ENCODE peak calls at places on chromosomes 11 and 22, in seven cellular contexts. T is kidney epithelial cell; V is CD4-positive, alpha-beta memory T cell; R is PC-3; F is AG09309; O is dorsolateral prefrontal cortex; P is GM23248. X is an unnamed sample.

GRCh38 chr11:118694771-118695170 is 15.3 kb upstream of the TREH start:
- DNase-seq in V (no peak), F (no peak), P (no peak), T (no peak), R (no peak), O (no peak), X (no peak)

GRCh38 chr11:20015101-20015500 is 145.2 kb downstream of the DBX1 start:
- DNase-seq in O (no peak), R (no peak), F (no peak), T (no peak), P (no peak), V (no peak), X (no peak)

GRCh38 chr11:66324626-66325025 is 7.8 kb upstream of the CD248 start:
- DNase-seq in P (peak), V (no peak), F (no peak), R (no peak), T (no peak), O (no peak), X (no peak)

GRCh38 chr22:49674479-49674830 is 153.2 kb downstream of the BRD1 start:
- DNase-seq in V (no peak), O (no peak), F (no peak), R (no peak), P (no peak), T (no peak), X (no peak)

GRCh38 chr11:107780775-107781174 is 68.9 kb upstream of the SLN start:
- DNase-seq in O (no peak), P (no peak), R (peak), F (no peak), V (no peak), T (no peak), X (no peak)

GRCh38 chr11:111697910-111698309 is 68.3 kb downstream of the PPP2R1B start:
- DNase-seq in F (no peak), V (no peak), P (no peak), O (no peak), R (no peak), T (no peak), X (no peak)

GRCh38 chr11:61797263-61797944 is 4.7 kb downstream of the FEN1 start:
- DNase-seq in T (peak), V (peak), F (peak), O (peak), R (peak), P (peak), X (no peak)

GRCh38 chr11:64750361-64751054 is 6.6 kb upstream of the RASGRP2 start:
- DNase-seq in P (no peak), O (no peak), V (peak), R (no peak), F (no peak), T (no peak), X (no peak)

GRCh38 chr22:37303821-37304274 is 21.5 kb downstream of the CYTH4 start:
- DNase-seq in O (peak), P (peak), T (peak), R (peak), V (no peak), F (peak), X (no peak)

GRCh38 chr11:40732107-40732506 is 727.3 kb downstream of the LRRC4C start:
- DNase-seq in T (no peak), R (no peak), F (no peak), V (no peak), P (no peak), O (no peak), X (no peak)

GRCh38 chr11:36718481-36718880 is 120.4 kb upstream of the RAG2 start:
- DNase-seq in V (no peak), O (no peak), P (no peak), R (no peak), T (no peak), F (no peak), X (no peak)

GRCh38 chr11:102553835-102554282 is 23.3 kb upstream of the MMP7 start:
- DNase-seq in P (no peak), V (no peak), O (no peak), R (peak), T (no peak), F (no peak), X (no peak)

GRCh38 chr11:27619039-27619438 is 81.2 kb downstream of the BDNF start:
- DNase-seq in V (no peak), O (no peak), T (no peak), R (peak), P (peak), F (no peak), X (no peak)

GRCh38 chr22:38276161-38276560 is 3.4 kb upstream of the TMEM184B start:
- DNase-seq in R (no peak), F (no peak), O (no peak), T (no peak), V (no peak), P (no peak), X (no peak)

GRCh38 chr11:14308114-14308896 is 50.7 kb downstream of the RRAS2 start:
- DNase-seq in F (no peak), R (peak), P (peak), T (no peak), V (no peak), O (no peak), X (no peak)

GRCh38 chr22:20531404-20532181 is 24.2 kb downstream of the MED15 start:
- DNase-seq in V (no peak), P (peak), T (peak), R (peak), F (no peak), O (peak), X (no peak)

GRCh38 chr22:20533095-20533878 is 25.9 kb downstream of the MED15 start:
- DNase-seq in O (no peak), T (no peak), R (no peak), P (no peak), V (no peak), F (no peak), X (no peak)

GRCh38 chr22:20533879-20534265 is 26.5 kb downstream of the MED15 start:
- DNase-seq in T (no peak), R (no peak), V (no peak), O (no peak), P (peak), F (no peak), X (no peak)

GRCh38 chr22:20531154-20531403 is 23.7 kb downstream of the MED15 start:
- DNase-seq in O (no peak), P (no peak), T (no peak), V (no peak), R (no peak), F (no peak), X (no peak)

DNA sequence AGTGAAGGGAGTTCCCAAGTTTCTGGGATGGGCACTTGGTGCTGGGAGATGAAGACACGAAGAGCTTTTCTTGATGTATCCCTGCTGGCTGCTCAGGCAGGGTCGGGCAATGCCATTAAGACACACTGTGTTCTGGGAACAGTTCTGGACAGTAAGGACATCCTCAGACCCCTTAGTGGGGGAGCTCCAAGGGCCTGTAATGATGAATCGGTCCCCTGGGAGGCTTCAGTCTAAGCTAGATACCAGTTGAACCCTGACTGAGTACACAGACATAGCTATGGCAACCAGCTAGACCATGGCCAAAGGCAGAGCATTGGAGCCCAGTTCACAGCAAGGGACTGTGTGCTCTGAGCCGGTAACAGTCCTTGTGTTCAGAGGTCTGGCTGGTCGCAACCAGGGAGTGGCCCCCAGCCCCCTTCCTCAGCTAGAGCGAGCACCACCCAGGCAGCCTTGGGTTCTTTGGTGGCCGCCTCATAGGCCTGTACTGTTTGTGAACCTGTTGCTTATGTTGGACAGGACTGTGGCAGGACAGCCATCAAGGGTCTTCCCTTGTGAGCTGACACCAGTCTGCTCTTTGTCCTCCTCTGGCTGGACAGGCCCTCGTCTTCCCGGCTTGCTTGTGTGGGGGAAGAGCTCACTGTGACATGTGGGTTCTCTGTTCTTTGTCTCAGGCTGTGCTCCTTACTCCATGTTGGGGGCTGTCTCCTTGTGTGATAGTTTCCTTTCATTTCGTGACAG is 25.0 kb downstream of the MED15 start:
- DNase-seq in F (no peak), P (peak), R (no peak), V (no peak), O (no peak), T (no peak), X (no peak)
- H3K4me3 ChIP-seq in F (no peak), P (no peak), R (no peak), V (no peak), O (no peak), T (no peak), X (no peak)

GRCh38 chr11:6630632-6631291 is 11.5 kb upstream of the TPP1 start:
- DNase-seq in T (no peak), P (no peak), O (no peak), R (no peak), V (no peak), F (no peak), X (no peak)
- H3K4me3 ChIP-seq in T (peak), P (no peak), O (peak), R (no peak), V (no peak), F (no peak), X (peak)

DNA sequence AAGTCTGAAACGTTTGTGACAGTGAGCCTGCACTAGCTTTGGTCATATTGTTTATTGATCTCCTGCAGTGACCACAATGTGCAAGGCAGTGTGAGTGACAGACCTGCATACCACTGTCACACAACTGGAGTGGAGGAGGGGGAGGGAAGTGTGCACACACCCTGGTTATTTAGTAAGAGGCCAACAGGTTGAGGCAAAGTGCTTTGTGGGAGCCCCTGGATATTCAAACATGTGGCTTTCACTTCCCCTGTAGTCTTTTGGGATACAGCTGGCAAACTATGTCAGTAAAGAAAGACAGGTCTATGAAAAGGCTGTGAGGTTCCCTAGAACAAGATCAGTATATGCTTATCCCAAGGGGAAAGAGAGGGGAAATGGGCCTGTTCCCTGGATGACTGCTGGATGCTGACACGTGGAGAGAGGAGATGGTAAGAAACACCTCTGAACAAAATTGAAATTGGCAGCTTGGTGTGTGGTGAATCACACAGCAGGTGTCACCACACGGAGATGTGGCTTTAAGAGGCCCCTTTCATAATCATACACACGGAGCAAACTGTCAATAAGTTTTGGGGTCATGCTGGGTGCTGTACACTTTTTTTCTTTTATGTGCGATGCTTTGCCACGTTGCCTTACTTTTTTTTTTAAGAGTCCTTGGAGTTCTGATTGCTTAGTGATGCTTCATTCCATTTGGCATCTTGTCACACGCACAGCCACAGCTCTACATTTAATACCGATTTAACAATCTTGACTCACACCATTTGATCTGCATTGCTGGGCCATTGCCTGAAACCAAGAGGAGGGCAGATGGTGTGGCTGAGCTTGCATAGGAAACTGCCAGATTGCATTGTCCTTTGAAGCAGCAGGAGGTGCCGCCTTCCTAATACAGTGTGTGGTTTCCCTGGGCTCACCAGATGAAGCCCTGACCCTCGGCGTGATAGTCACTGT is 11.3 kb downstream of the OSBP2 start:
- DNase-seq in T (no peak), F (peak), R (peak), V (no peak), P (peak), O (peak), X (no peak)
- H3K4me3 ChIP-seq in T (no peak), F (no peak), R (no peak), V (no peak), P (peak), O (no peak), X (no peak)

DNA sequence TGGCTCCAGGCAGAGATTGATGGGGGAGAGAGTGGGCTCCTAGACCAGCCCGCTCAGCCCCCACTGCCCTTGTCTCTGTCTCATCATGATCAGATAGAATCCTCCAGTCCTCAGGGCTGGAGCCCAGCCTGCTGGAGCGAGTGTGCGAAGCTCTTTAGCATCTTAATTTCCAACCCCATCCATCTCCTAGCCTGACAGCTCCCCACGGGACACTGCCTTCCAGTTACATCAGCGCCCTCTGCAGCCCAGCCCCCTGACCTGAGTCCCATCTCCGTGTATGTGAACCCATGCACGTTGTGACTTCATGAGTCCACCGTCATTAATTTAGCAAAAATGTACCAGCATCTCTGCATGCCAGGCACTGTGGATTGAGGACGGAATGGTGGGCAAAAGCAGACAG is 2.1 kb downstream of the P2RX3 start:
- DNase-seq in P (peak), T (no peak), R (peak), O (no peak), F (no peak), V (no peak), X (no peak)
- H3K4me3 ChIP-seq in P (no peak), T (no peak), R (no peak), O (no peak), F (no peak), V (no peak), X (no peak)

DNA sequence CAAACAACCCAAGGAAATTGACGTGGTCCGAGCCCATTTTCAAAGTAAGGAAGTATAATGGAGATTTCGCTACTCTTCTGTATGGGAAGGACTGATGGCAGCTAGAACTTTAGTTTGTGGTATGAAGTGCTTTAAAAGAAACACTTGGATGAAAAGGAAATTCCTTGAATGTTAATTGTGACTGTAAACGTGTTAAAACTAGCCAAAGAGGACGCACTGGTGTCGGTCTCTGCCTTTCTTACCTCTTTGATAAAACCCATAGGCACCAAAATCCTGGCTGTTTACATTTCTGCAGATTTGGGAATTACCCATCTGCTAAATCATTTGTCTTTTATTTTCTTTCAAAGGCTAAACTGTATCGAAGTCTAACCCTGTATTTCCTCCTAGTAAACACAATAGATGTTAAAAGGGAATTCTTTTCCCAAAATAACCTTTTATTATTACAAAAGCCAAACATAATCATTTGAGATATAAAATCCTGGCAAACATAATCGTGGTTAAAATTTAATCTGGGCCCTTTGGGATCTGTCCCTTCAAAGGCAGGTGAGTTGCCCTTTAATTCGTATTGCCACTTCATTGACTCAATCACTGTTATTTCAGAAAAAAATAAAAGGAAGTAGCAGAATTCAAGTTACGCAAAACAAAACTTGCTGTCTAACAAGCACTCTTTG is 2.4 kb downstream of the RASSF10 start:
- DNase-seq in P (no peak), O (no peak), T (no peak), F (no peak), R (no peak), V (no peak), X (no peak)
- H3K4me3 ChIP-seq in P (no peak), O (no peak), T (peak), F (no peak), R (no peak), V (no peak), X (peak)

DNA sequence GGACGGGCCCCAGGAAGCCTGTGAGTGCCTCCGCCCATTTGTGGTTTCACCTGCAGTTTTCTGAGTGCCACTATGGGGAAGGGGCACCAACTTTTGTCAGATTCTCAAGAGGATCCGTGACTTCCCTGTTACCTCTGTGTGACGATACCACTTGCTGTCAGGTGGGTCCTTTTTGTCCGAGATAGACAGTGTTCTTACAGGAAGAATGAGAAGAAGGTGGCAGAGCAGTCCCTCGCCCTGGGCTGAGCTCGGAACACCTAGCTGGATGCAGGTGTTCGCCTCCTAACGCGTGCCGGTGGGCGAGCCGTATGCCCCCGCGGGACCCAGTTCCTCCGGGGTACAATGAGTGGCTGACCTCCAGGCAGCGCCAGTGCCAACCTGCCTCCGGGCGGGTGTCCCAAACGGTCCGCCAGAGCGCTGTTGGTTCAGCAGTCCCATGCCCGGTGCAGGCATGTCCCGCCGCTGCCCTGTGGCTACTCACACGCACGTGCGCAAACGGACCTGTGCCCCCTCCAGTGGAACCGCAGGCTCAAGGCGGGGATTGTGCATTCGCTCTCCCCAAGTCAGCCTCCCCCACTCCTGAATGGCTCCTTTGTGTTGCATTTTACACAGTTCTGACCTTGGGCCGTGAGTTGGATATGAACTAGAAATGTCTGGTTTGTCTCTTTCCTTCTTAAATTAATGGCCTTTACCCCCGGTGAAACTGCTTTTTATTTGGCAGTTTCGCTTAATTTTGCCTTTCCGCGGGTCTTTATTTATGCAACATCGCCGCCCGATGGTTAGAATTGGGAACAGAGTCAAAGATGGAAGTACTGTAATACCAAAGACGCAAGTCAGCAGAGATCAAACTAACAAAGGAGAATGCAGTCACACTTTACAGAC is 1.1 kb upstream of the ABTB2 start:
- DNase-seq in T (no peak), F (no peak), O (peak), V (peak), R (peak), P (peak), X (no peak)
- H3K4me3 ChIP-seq in T (peak), F (peak), O (peak), V (peak), R (peak), P (peak), X (peak)

DNA sequence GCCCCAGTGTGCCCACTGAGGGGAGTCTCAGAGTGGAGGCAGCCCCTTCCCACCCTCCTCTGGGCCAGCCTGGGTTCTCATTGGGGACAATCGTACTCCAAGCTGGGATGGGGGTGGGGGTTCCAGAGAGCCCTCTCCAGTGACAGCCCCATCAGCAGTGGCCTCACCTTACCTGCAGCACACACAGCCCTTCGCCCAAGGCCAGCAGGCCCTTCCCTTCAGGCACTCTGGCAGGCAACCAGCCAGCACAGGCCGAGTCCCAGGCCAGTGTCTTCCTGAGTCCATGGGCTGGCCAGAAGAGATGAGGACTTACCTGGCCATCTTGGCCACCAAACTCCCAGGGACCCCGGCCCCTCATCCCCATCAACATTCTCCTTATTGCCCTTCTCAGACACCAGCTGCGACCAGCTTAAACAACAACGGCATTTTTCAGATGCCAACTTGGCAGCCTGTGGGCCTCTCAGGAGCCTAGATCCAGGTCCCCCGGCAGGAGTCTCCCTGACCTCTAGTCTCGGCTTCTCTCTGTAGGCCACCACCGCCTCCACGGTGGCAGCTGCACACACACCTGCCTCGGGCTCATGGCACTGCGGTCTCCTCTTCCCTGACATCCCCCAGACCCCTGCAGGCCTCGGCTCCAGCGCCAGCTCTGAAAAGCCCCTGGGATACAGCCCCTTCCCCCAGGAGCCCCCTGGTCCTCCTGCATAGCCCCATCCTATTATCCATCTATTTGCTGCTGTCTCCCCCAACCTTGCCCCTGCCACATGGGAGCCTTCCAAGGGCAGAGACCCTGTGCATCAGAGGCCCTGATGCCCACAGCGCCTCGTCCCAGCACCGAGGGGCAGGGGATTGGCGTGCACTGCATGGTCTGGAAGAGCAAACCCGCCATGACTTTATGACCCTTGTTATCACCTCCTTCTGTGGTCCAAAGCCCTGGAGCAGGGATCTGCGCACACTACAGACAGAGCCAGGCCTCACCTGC is 111.2 kb upstream of the FGF3 start:
- DNase-seq in R (no peak), F (no peak), O (no peak), P (no peak), T (no peak), V (no peak), X (no peak)
- H3K4me3 ChIP-seq in R (no peak), F (no peak), O (no peak), P (no peak), T (no peak), V (no peak), X (no peak)

GRCh38 chr22:19844423-19845368 is 10.0 kb downstream of the GNB1L start:
- DNase-seq in O (peak), R (peak), P (peak), T (no peak), V (no peak), F (peak), X (no peak)
- H3K4me3 ChIP-seq in O (no peak), R (no peak), P (peak), T (no peak), V (no peak), F (no peak), X (no peak)

GRCh38 chr11:96156379-96156722 is 186.6 kb downstream of the MAML2 start:
- DNase-seq in F (no peak), P (peak), O (no peak), T (no peak), R (no peak), V (peak), X (peak)
- H3K4me3 ChIP-seq in F (peak), P (peak), O (no peak), T (no peak), R (no peak), V (no peak), X (peak)